ENCODE peak calls at places on chromosomes 6 and 20, in four cellular contexts. One of them, this sample, is unnamed.
A peak's percentile ranks its signal among the peaks of the same experiment; 100 is the strongest.

GRCh38 chr6:170575250-170575649 is 9.2 kb downstream of the PDCD2 start:
- DNase-seq in stomach: no peak
- DNase-seq in A549: peak; percentile 24
- DNase-seq in ovary: no peak
- DNase-seq in this sample: no peak

GRCh38 chr20:33311011-33311410 is 28.0 kb downstream of the BPIFB1 start:
- DNase-seq in A549: no peak
- DNase-seq in ovary: no peak
- DNase-seq in stomach: no peak
- DNase-seq in this sample: no peak

GRCh38 chr6:45256697-45257695 is 71.1 kb upstream of the RUNX2 start:
- DNase-seq in ovary: no peak
- DNase-seq in stomach: no peak
- DNase-seq in A549: no peak
- DNase-seq in this sample: no peak

GRCh38 chr6:26273673-26274595 is 91.1 kb upstream of the BTN3A2 start:
- DNase-seq in A549: no peak
- DNase-seq in ovary: no peak
- DNase-seq in stomach: no peak
- DNase-seq in this sample: no peak

GRCh38 chr6:52557389-52558265 is 19.2 kb downstream of the TRAM2 start:
- DNase-seq in stomach: no peak
- DNase-seq in A549: no peak
- DNase-seq in ovary: no peak
- DNase-seq in this sample: no peak

GRCh38 chr6:105902401-105903031 is 183.6 kb upstream of the PRDM1 start:
- DNase-seq in A549: no peak
- DNase-seq in stomach: no peak
- DNase-seq in ovary: no peak
- DNase-seq in this sample: no peak

GRCh38 chr6:14999106-14999505 is 246.8 kb upstream of the JARID2 start:
- DNase-seq in stomach: no peak
- DNase-seq in A549: no peak
- DNase-seq in ovary: no peak
- DNase-seq in this sample: no peak

GRCh38 chr20:41344477-41344876 is 3.9 kb downstream of the LPIN3 start:
- DNase-seq in stomach: no peak
- DNase-seq in A549: no peak
- DNase-seq in ovary: peak; percentile 29
- DNase-seq in this sample: no peak

GRCh38 chr20:24017160-24017761 is 28.7 kb upstream of the GGTLC1 start:
- DNase-seq in A549: no peak
- DNase-seq in stomach: no peak
- DNase-seq in ovary: no peak
- DNase-seq in this sample: no peak

GRCh38 chr6:93163146-93163545 is 256.2 kb downstream of the EPHA7 start:
- DNase-seq in A549: no peak
- DNase-seq in stomach: no peak
- DNase-seq in ovary: no peak
- DNase-seq in this sample: no peak

GRCh38 chr20:9949563-9949962 is 85.2 kb upstream of the ANKEF1 start:
- DNase-seq in ovary: no peak
- DNase-seq in A549: no peak
- DNase-seq in stomach: no peak
- DNase-seq in this sample: no peak

GRCh38 chr6:39049575-39050283 is 1.1 kb downstream of the GLP1R start:
- DNase-seq in stomach: no peak
- DNase-seq in ovary: no peak
- DNase-seq in A549: no peak
- DNase-seq in this sample: no peak

GRCh38 chr6:154593122-154593521 is 82.6 kb upstream of the CNKSR3 start:
- DNase-seq in ovary: no peak
- DNase-seq in A549: no peak
- DNase-seq in stomach: no peak
- DNase-seq in this sample: no peak

GRCh38 chr6:141677598-141678211 is 455.0 kb upstream of the GJE1 start:
- DNase-seq in stomach: no peak
- DNase-seq in A549: peak; percentile 30
- DNase-seq in ovary: no peak
- DNase-seq in this sample: no peak

GRCh38 chr6:40477246-40478126 is 109.7 kb downstream of the LRFN2 start:
- DNase-seq in stomach: no peak
- DNase-seq in A549: no peak
- DNase-seq in ovary: no peak
- DNase-seq in this sample: no peak

GRCh38 chr20:53736757-53737403 is 143.2 kb upstream of the ZNF217 start:
- DNase-seq in ovary: no peak
- DNase-seq in stomach: no peak
- DNase-seq in A549: no peak
- DNase-seq in this sample: no peak

GRCh38 chr20:57939499-57939898 is 229.7 kb upstream of the PMEPA1 start:
- DNase-seq in A549: no peak
- DNase-seq in stomach: no peak
- DNase-seq in ovary: no peak
- DNase-seq in this sample: no peak

GRCh38 chr6:165663736-165664552 is 903 bp upstream of the PDE10A start:
- DNase-seq in A549: peak; percentile 28
- DNase-seq in stomach: no peak
- DNase-seq in ovary: peak; percentile 28
- DNase-seq in this sample: no peak

GRCh38 chr20:37518606-37519507 is 2.2 kb upstream of the NNAT start:
- DNase-seq in stomach: peak; percentile 35
- DNase-seq in A549: no peak
- DNase-seq in ovary: no peak
- DNase-seq in this sample: no peak

GRCh38 chr6:35728663-35729348 is 8.0 kb upstream of the ARMC12 start:
- DNase-seq in stomach: peak; percentile 41
- DNase-seq in ovary: peak; percentile 55
- DNase-seq in A549: no peak
- DNase-seq in this sample: no peak

GRCh38 chr20:3041818-3042504 is 1.5 kb upstream of the GNRH2 start:
- DNase-seq in stomach: no peak
- DNase-seq in A549: no peak
- DNase-seq in ovary: peak; percentile 40
- DNase-seq in this sample: no peak

GRCh38 chr20:33789109-33789857 is 21.9 kb upstream of the CHMP4B start:
- DNase-seq in ovary: no peak
- DNase-seq in stomach: peak; percentile 85
- DNase-seq in A549: peak; percentile 96
- DNase-seq in this sample: no peak

GRCh38 chr20:2109425-2110210 is 8.0 kb downstream of the STK35 start:
- DNase-seq in A549: no peak
- DNase-seq in stomach: peak; percentile 56
- DNase-seq in ovary: peak; percentile 45
- DNase-seq in this sample: peak; percentile 34

GRCh38 chr6:45921703-45922270 is 93.9 kb downstream of the CLIC5 start:
- DNase-seq in A549: no peak
- DNase-seq in stomach: no peak
- DNase-seq in ovary: no peak
- DNase-seq in this sample: peak; percentile 24

GRCh38 chr6:137387365-137387764 is 106.8 kb downstream of the OLIG3 start:
- DNase-seq in ovary: no peak
- DNase-seq in A549: no peak
- DNase-seq in stomach: no peak
- DNase-seq in this sample: no peak

GRCh38 chr6:130359736-130360135 is 6.1 kb upstream of the TMEM200A start:
- DNase-seq in ovary: no peak
- DNase-seq in stomach: no peak
- DNase-seq in A549: no peak
- DNase-seq in this sample: no peak

GRCh38 chr20:5056801-5057599 is 55.7 kb upstream of the SLC23A2 start:
- DNase-seq in stomach: peak; percentile 43
- DNase-seq in ovary: no peak
- DNase-seq in A549: peak; percentile 64
- DNase-seq in this sample: no peak

GRCh38 chr6:56246941-56247653 is at the start of gene COL21A1:
- DNase-seq in A549: peak; percentile 24
- DNase-seq in stomach: no peak
- DNase-seq in ovary: peak; percentile 53
- DNase-seq in this sample: peak; percentile 19
- TF ChIP-seq POLR2A in A549: no peak
- TF ChIP-seq POLR2A in stomach: no peak
- TF ChIP-seq POLR2A in ovary: no peak
- TF ChIP-seq POLR2A in this sample: no peak

DNA sequence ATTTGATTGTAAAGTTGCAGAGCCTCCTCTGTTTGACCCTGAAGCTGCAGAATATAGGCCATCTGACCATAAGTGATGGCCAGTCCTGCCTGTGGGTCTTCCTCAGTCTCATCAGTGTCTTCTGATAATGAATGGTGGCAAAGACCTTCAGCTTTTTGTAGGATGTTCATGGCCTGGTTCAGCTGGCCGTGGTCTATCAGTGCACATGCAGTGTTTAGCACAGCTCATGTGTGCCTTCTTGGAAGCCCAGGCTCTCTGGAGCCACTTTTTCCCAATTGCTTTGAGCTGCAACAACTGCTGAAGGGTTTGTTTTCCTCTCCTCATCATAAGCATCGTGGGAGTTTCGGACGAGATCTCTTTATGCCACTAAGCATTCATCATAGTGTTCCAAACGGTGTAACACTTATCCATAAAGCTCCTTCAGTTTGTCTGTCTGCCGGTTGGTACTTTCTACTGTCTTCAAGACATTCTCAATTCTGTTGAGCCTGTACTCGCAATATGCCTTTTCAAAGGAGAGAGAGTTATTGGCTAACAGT is 70.1 kb upstream of the TULP4 start:
- DNase-seq in A549: no peak
- DNase-seq in ovary: no peak
- DNase-seq in stomach: no peak
- DNase-seq in this sample: no peak
- H3K27ac ChIP-seq in A549: no peak overlapping the region
- H3K27ac ChIP-seq in ovary: no peak overlapping the region
- H3K27ac ChIP-seq in stomach: no peak overlapping the region
- H3K27ac ChIP-seq in this sample: no peak overlapping the region

DNA sequence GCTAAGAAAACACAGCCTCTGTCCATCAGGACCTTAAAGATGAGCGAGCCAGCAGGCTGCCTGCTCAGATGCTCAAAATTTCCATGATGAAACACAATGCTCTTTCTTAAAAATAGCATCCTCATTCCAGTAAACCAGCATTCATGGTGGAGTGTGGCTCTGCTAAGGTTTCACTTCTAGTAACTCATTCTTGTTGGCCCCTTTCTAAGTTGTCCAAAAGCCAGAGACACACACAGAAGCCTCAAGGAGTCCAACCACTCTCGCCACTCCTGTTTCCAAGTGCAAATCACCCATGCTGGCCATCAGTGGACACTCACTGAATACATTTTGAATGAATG is 35.8 kb downstream of the ATP9A start:
- DNase-seq in stomach: no peak
- DNase-seq in A549: no peak
- DNase-seq in ovary: no peak
- DNase-seq in this sample: peak; percentile 11
- TF ChIP-seq EP300 in stomach: no peak
- TF ChIP-seq EP300 in A549: no peak
- TF ChIP-seq EP300 in ovary: peak; percentile 4
- TF ChIP-seq EP300 in this sample: no peak

DNA sequence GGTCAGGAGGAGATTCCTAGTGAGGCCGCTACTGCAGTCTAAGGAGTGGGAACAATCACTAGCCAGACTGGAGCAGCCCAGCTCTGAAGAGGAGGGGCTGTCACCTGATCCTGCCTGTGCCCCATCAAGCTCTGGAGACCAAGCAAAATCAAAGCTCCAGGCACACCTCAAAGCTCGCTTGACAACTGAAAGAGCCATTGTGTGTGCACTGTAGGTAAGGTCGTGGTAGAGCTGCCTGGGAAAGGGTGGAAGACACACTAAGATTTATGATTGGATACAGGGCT is 58.2 kb downstream of the CSE1L start:
- DNase-seq in stomach: no peak
- DNase-seq in ovary: no peak
- DNase-seq in A549: no peak
- DNase-seq in this sample: no peak
- TF ChIP-seq POLR2A in stomach: no peak
- TF ChIP-seq POLR2A in ovary: no peak
- TF ChIP-seq POLR2A in A549: no peak
- TF ChIP-seq POLR2A in this sample: no peak

GRCh38 chr6:20572940-20573339 is 38.7 kb downstream of the CDKAL1 start:
- DNase-seq in stomach: no peak
- DNase-seq in ovary: no peak
- DNase-seq in A549: no peak
- DNase-seq in this sample: no peak

GRCh38 chr6:20574355-20574754 is 40.1 kb downstream of the CDKAL1 start:
- DNase-seq in A549: no peak
- DNase-seq in stomach: no peak
- DNase-seq in ovary: no peak
- DNase-seq in this sample: no peak

GRCh38 chr6:20572288-20572687 is 38.0 kb downstream of the CDKAL1 start:
- DNase-seq in stomach: no peak
- DNase-seq in ovary: no peak
- DNase-seq in A549: no peak
- DNase-seq in this sample: no peak

GRCh38 chr6:20569000-20569610 is 34.8 kb downstream of the CDKAL1 start:
- DNase-seq in stomach: no peak
- DNase-seq in A549: no peak
- DNase-seq in ovary: no peak
- DNase-seq in this sample: no peak

DNA sequence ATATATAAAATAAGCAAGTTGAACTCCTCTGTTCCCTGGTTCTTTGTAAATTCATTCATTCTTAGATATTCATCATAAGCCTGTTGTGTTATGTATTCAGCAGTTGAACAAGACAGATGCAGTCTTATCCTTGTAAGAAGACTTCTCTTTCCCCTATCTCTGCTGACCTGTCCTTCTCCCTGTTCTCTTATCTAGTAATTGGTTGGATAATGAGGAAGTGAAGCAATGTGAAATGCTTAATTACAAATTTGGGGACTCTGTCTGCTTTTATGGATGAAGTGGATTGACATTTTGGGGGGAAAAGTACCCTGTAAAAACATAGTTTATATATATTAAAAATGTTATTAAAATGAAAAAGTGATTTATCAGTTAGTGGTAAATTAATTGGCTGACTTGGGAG is 37.0 kb downstream of the CDKAL1 start:
- DNase-seq in ovary: no peak
- DNase-seq in stomach: no peak
- DNase-seq in A549: no peak
- DNase-seq in this sample: no peak
- H3K27ac ChIP-seq in ovary: no peak overlapping the region
- H3K27ac ChIP-seq in stomach: no peak overlapping the region
- H3K27ac ChIP-seq in A549: no peak overlapping the region
- H3K27ac ChIP-seq in this sample: no peak overlapping the region